ENCODE peak calls at places on chromosomes 6 and 20, in eight cellular contexts. One of them, this sample, is unnamed.

GRCh38 chr20:23365390-23366165 is 3.6 kb downstream of the GZF1 start:
- DNase-seq in activated CD4-positive, alpha-beta T cell treated with anti-CD3 and anti-CD28 coated beads, Interleukin-2, amount 10 ng/mL, durations not matched to agents 7 days and 5 days: no peak
- DNase-seq in KBM-7: no peak
- DNase-seq in HFF-Myc: no peak
- DNase-seq in HepG2: no peak
- DNase-seq in non-pigmented ciliary epithelial cell: no peak
- DNase-seq in HS-27A: no peak
- DNase-seq in astrocyte of the spinal cord: no peak
- DNase-seq in this sample: no peak

GRCh38 chr6:123745877-123746276 is 57.8 kb upstream of the NKAIN2 start:
- DNase-seq in HFF-Myc: no peak
- DNase-seq in HepG2: no peak
- DNase-seq in astrocyte of the spinal cord: peak
- DNase-seq in non-pigmented ciliary epithelial cell: peak
- DNase-seq in KBM-7: no peak
- DNase-seq in activated CD4-positive, alpha-beta T cell treated with anti-CD3 and anti-CD28 coated beads, Interleukin-2, amount 10 ng/mL, durations not matched to agents 7 days and 5 days: no peak
- DNase-seq in HS-27A: no peak
- DNase-seq in this sample: peak

GRCh38 chr6:44052419-44053011 is 74.7 kb downstream of the MRPL14 start:
- DNase-seq in KBM-7: peak
- DNase-seq in astrocyte of the spinal cord: peak
- DNase-seq in HS-27A: no peak
- DNase-seq in HepG2: no peak
- DNase-seq in HFF-Myc: no peak
- DNase-seq in activated CD4-positive, alpha-beta T cell treated with anti-CD3 and anti-CD28 coated beads, Interleukin-2, amount 10 ng/mL, durations not matched to agents 7 days and 5 days: no peak
- DNase-seq in non-pigmented ciliary epithelial cell: no peak
- DNase-seq in this sample: no peak

GRCh38 chr6:74631558-74631957 is 574.3 kb downstream of the COL12A1 start:
- DNase-seq in HS-27A: no peak
- DNase-seq in non-pigmented ciliary epithelial cell: no peak
- DNase-seq in KBM-7: no peak
- DNase-seq in activated CD4-positive, alpha-beta T cell treated with anti-CD3 and anti-CD28 coated beads, Interleukin-2, amount 10 ng/mL, durations not matched to agents 7 days and 5 days: no peak
- DNase-seq in HFF-Myc: no peak
- DNase-seq in astrocyte of the spinal cord: no peak
- DNase-seq in HepG2: no peak
- DNase-seq in this sample: no peak

GRCh38 chr6:158324136-158324535 is 11.9 kb downstream of the TULP4 start:
- DNase-seq in activated CD4-positive, alpha-beta T cell treated with anti-CD3 and anti-CD28 coated beads, Interleukin-2, amount 10 ng/mL, durations not matched to agents 7 days and 5 days: no peak
- DNase-seq in HFF-Myc: no peak
- DNase-seq in KBM-7: no peak
- DNase-seq in astrocyte of the spinal cord: no peak
- DNase-seq in non-pigmented ciliary epithelial cell: no peak
- DNase-seq in HS-27A: no peak
- DNase-seq in HepG2: no peak
- DNase-seq in this sample: no peak

GRCh38 chr20:59571151-59571550 is 33.2 kb upstream of the PHACTR3 start:
- DNase-seq in non-pigmented ciliary epithelial cell: no peak
- DNase-seq in activated CD4-positive, alpha-beta T cell treated with anti-CD3 and anti-CD28 coated beads, Interleukin-2, amount 10 ng/mL, durations not matched to agents 7 days and 5 days: no peak
- DNase-seq in KBM-7: no peak
- DNase-seq in HepG2: no peak
- DNase-seq in HFF-Myc: no peak
- DNase-seq in HS-27A: no peak
- DNase-seq in astrocyte of the spinal cord: no peak
- DNase-seq in this sample: no peak

GRCh38 chr20:48783533-48784272 is 44.1 kb downstream of the PREX1 start:
- DNase-seq in KBM-7: no peak
- DNase-seq in non-pigmented ciliary epithelial cell: no peak
- DNase-seq in HFF-Myc: no peak
- DNase-seq in activated CD4-positive, alpha-beta T cell treated with anti-CD3 and anti-CD28 coated beads, Interleukin-2, amount 10 ng/mL, durations not matched to agents 7 days and 5 days: peak
- DNase-seq in HepG2: no peak
- DNase-seq in HS-27A: no peak
- DNase-seq in astrocyte of the spinal cord: peak
- DNase-seq in this sample: no peak

GRCh38 chr6:109076421-109076820 is 18.2 kb downstream of the SESN1 start:
- DNase-seq in HepG2: no peak
- DNase-seq in non-pigmented ciliary epithelial cell: no peak
- DNase-seq in HFF-Myc: no peak
- DNase-seq in HS-27A: no peak
- DNase-seq in activated CD4-positive, alpha-beta T cell treated with anti-CD3 and anti-CD28 coated beads, Interleukin-2, amount 10 ng/mL, durations not matched to agents 7 days and 5 days: no peak
- DNase-seq in astrocyte of the spinal cord: no peak
- DNase-seq in KBM-7: peak
- DNase-seq in this sample: no peak

GRCh38 chr6:107871981-107872380 is 47.9 kb upstream of the SCML4 start:
- DNase-seq in activated CD4-positive, alpha-beta T cell treated with anti-CD3 and anti-CD28 coated beads, Interleukin-2, amount 10 ng/mL, durations not matched to agents 7 days and 5 days: no peak
- DNase-seq in HepG2: no peak
- DNase-seq in HFF-Myc: no peak
- DNase-seq in non-pigmented ciliary epithelial cell: no peak
- DNase-seq in KBM-7: no peak
- DNase-seq in HS-27A: no peak
- DNase-seq in astrocyte of the spinal cord: no peak
- DNase-seq in this sample: no peak

GRCh38 chr6:32255212-32256153 is 31.6 kb upstream of the NOTCH4 start:
- DNase-seq in activated CD4-positive, alpha-beta T cell treated with anti-CD3 and anti-CD28 coated beads, Interleukin-2, amount 10 ng/mL, durations not matched to agents 7 days and 5 days: peak
- DNase-seq in HFF-Myc: peak
- DNase-seq in non-pigmented ciliary epithelial cell: peak
- DNase-seq in astrocyte of the spinal cord: peak
- DNase-seq in HS-27A: peak
- DNase-seq in HepG2: peak
- DNase-seq in KBM-7: peak
- DNase-seq in this sample: peak

GRCh38 chr20:24160563-24161355 is 172.2 kb upstream of the GGTLC1 start:
- DNase-seq in KBM-7: peak
- DNase-seq in non-pigmented ciliary epithelial cell: peak
- DNase-seq in HepG2: peak
- DNase-seq in HFF-Myc: no peak
- DNase-seq in HS-27A: peak
- DNase-seq in activated CD4-positive, alpha-beta T cell treated with anti-CD3 and anti-CD28 coated beads, Interleukin-2, amount 10 ng/mL, durations not matched to agents 7 days and 5 days: peak
- DNase-seq in astrocyte of the spinal cord: peak
- DNase-seq in this sample: peak

GRCh38 chr20:8018928-8019177 is 708 bp downstream of the TMX4 start:
- DNase-seq in non-pigmented ciliary epithelial cell: no peak
- DNase-seq in HFF-Myc: no peak
- DNase-seq in KBM-7: no peak
- DNase-seq in HepG2: no peak
- DNase-seq in activated CD4-positive, alpha-beta T cell treated with anti-CD3 and anti-CD28 coated beads, Interleukin-2, amount 10 ng/mL, durations not matched to agents 7 days and 5 days: no peak
- DNase-seq in HS-27A: peak
- DNase-seq in astrocyte of the spinal cord: peak
- DNase-seq in this sample: peak

GRCh38 chr6:6940031-6940664 is 167.6 kb upstream of the RREB1 start:
- DNase-seq in HFF-Myc: no peak
- DNase-seq in HepG2: no peak
- DNase-seq in HS-27A: no peak
- DNase-seq in activated CD4-positive, alpha-beta T cell treated with anti-CD3 and anti-CD28 coated beads, Interleukin-2, amount 10 ng/mL, durations not matched to agents 7 days and 5 days: no peak
- DNase-seq in non-pigmented ciliary epithelial cell: no peak
- DNase-seq in KBM-7: no peak
- DNase-seq in astrocyte of the spinal cord: no peak
- DNase-seq in this sample: no peak

GRCh38 chr20:57230247-57230646 is 36.2 kb downstream of the BMP7 start:
- DNase-seq in astrocyte of the spinal cord: no peak
- DNase-seq in HFF-Myc: no peak
- DNase-seq in HS-27A: no peak
- DNase-seq in HepG2: no peak
- DNase-seq in activated CD4-positive, alpha-beta T cell treated with anti-CD3 and anti-CD28 coated beads, Interleukin-2, amount 10 ng/mL, durations not matched to agents 7 days and 5 days: no peak
- DNase-seq in non-pigmented ciliary epithelial cell: no peak
- DNase-seq in KBM-7: no peak
- DNase-seq in this sample: no peak

GRCh38 chr6:123570813-123571684 is 65.7 kb downstream of the TRDN start:
- DNase-seq in HFF-Myc: no peak
- DNase-seq in non-pigmented ciliary epithelial cell: no peak
- DNase-seq in activated CD4-positive, alpha-beta T cell treated with anti-CD3 and anti-CD28 coated beads, Interleukin-2, amount 10 ng/mL, durations not matched to agents 7 days and 5 days: no peak
- DNase-seq in astrocyte of the spinal cord: no peak
- DNase-seq in HepG2: no peak
- DNase-seq in KBM-7: no peak
- DNase-seq in HS-27A: no peak
- DNase-seq in this sample: no peak

This sample was measured in H54.